ENCODE peak calls at places on chromosomes 6 and 20, in four cellular contexts. One of them, this sample, is unnamed.
A peak's percentile ranks its signal among the peaks of the same experiment; 100 is the strongest.

GRCh38 chr6:133286765-133287164 is 45.6 kb downstream of the EYA4 start:
- DNase-seq in K562: peak; percentile 2
- DNase-seq in GM12878: no peak
- DNase-seq in HepG2: no peak
- DNase-seq in this sample: no peak

GRCh38 chr6:85065831-85066230 is 301.4 kb upstream of the TBX18 start:
- DNase-seq in K562: no peak
- DNase-seq in GM12878: no peak
- DNase-seq in HepG2: no peak
- DNase-seq in this sample: no peak

GRCh38 chr20:33839591-33839990 is 28.4 kb downstream of the CHMP4B start:
- DNase-seq in K562: peak; percentile 20
- DNase-seq in GM12878: no peak
- DNase-seq in HepG2: no peak
- DNase-seq in this sample: no peak

GRCh38 chr20:62186887-62187866 is 4.3 kb downstream of the MTG2 start:
- DNase-seq in K562: no peak
- DNase-seq in GM12878: no peak
- DNase-seq in HepG2: no peak
- DNase-seq in this sample: no peak

GRCh38 chr6:7047966-7048365 is 59.8 kb upstream of the RREB1 start:
- DNase-seq in K562: peak; percentile 77
- DNase-seq in GM12878: no peak
- DNase-seq in HepG2: no peak
- DNase-seq in this sample: no peak

GRCh38 chr20:3248167-3248992 is 9.4 kb upstream of the SLC4A11 start:
- DNase-seq in K562: peak; percentile 63
- DNase-seq in GM12878: no peak
- DNase-seq in HepG2: no peak
- DNase-seq in this sample: no peak

GRCh38 chr6:132919476-132919875 is 105.1 kb downstream of the RPS12 start:
- DNase-seq in K562: no peak
- DNase-seq in GM12878: no peak
- DNase-seq in HepG2: no peak
- DNase-seq in this sample: no peak

GRCh38 chr6:170143401-170144150 is 147.3 kb downstream of the DLL1 start:
- DNase-seq in K562: no peak
- DNase-seq in GM12878: no peak
- DNase-seq in HepG2: no peak
- DNase-seq in this sample: no peak

GRCh38 chr6:90393232-90393884 is 96.7 kb upstream of the BACH2 start:
- DNase-seq in K562: peak; percentile 79
- DNase-seq in GM12878: no peak
- DNase-seq in HepG2: peak; percentile 12
- DNase-seq in this sample: peak; percentile 67

GRCh38 chr6:16657768-16658167 is 103.5 kb downstream of the ATXN1 start:
- DNase-seq in K562: no peak
- DNase-seq in GM12878: no peak
- DNase-seq in HepG2: no peak
- DNase-seq in this sample: no peak

GRCh38 chr20:22808628-22809027 is 224.3 kb upstream of the FOXA2 start:
- DNase-seq in K562: no peak
- DNase-seq in GM12878: no peak
- DNase-seq in HepG2: no peak
- DNase-seq in this sample: no peak

GRCh38 chr20:38246357-38247165 is 14.0 kb downstream of the KIAA1755 start:
- DNase-seq in K562: no peak
- DNase-seq in GM12878: no peak
- DNase-seq in HepG2: no peak
- DNase-seq in this sample: no peak

GRCh38 chr20:10487354-10488115 is 52.4 kb downstream of the SLX4IP start:
- DNase-seq in K562: no peak
- DNase-seq in GM12878: no peak
- DNase-seq in HepG2: no peak
- DNase-seq in this sample: no peak

GRCh38 chr20:19840111-19840705 is 82.2 kb downstream of the RIN2 start:
- DNase-seq in K562: no peak
- DNase-seq in GM12878: no peak
- DNase-seq in HepG2: no peak
- DNase-seq in this sample: no peak

GRCh38 chr6:168828800-168829199 is 387.8 kb downstream of the SMOC2 start:
- DNase-seq in K562: no peak
- DNase-seq in GM12878: no peak
- DNase-seq in HepG2: no peak
- DNase-seq in this sample: no peak

GRCh38 chr20:20085812-20086211 is 33.5 kb downstream of the CFAP61 start:
- DNase-seq in K562: no peak
- DNase-seq in GM12878: no peak
- DNase-seq in HepG2: no peak
- DNase-seq in this sample: no peak

GRCh38 chr6:12069891-12070529 is 57.9 kb downstream of the HIVEP1 start:
- DNase-seq in K562: no peak
- DNase-seq in GM12878: no peak
- DNase-seq in HepG2: no peak
- DNase-seq in this sample: no peak

GRCh38 chr20:38023181-38024085 is 9.8 kb downstream of the TTI1 start:
- DNase-seq in K562: no peak
- DNase-seq in GM12878: no peak
- DNase-seq in HepG2: peak; percentile 43
- DNase-seq in this sample: no peak

GRCh38 chr6:29376003-29376402 is 912 bp upstream of the OR12D3 start:
- DNase-seq in K562: peak; percentile 5
- DNase-seq in GM12878: no peak
- DNase-seq in HepG2: peak; percentile 4
- DNase-seq in this sample: no peak

GRCh38 chr6:30981942-30982772 is 1.4 kb upstream of the MUC21 start:
- DNase-seq in K562: peak; percentile 25
- DNase-seq in GM12878: no peak
- DNase-seq in HepG2: peak; percentile 37
- DNase-seq in this sample: peak; percentile 64

GRCh38 chr6:111591370-111591900 is 14.2 kb downstream of the TRAF3IP2 start:
- DNase-seq in K562: peak; percentile 58
- DNase-seq in GM12878: no peak
- DNase-seq in HepG2: peak; percentile 88
- DNase-seq in this sample: peak; percentile 57

DNA sequence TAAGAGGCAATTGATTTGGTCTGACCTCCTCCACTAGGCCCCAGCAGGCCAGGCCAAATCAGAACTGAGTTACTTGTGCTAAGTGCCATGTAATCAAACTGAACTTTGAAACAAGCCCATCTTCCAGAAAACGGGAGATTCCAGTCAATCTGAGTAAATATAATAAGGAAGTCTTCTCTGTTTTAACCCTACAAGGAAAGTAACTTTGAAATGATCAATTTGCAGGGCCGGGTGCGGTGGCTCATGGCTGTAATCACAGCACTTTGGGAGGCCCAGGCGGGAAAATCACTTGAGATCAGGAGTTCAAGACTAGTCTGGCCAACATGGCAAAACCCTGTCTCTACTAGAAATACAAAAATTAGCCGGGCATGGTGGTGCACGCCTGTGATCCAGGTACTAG is 2.0 kb upstream of the SHLD1 start:
- DNase-seq in K562: no peak
- DNase-seq in GM12878: no peak
- DNase-seq in HepG2: no peak
- DNase-seq in this sample: no peak
- TF ChIP-seq FOXK2 in K562: no peak
- TF ChIP-seq FOXK2 in GM12878: no peak
- TF ChIP-seq FOXK2 in HepG2: no peak
- TF ChIP-seq FOXK2 in this sample: no peak

GRCh38 chr6:14108571-14109410 is 8.8 kb upstream of the CD83 start:
- DNase-seq in K562: peak; percentile 93
- DNase-seq in GM12878: peak; percentile 97
- DNase-seq in HepG2: no peak
- DNase-seq in this sample: no peak
- TF ChIP-seq SP1 in K562: no peak
- TF ChIP-seq SP1 in GM12878: no peak
- TF ChIP-seq SP1 in HepG2: no peak
- TF ChIP-seq SP1 in this sample: no peak

GRCh38 chr6:155117266-155117665 is 122.2 kb downstream of the TIAM2 start:
- DNase-seq in K562: no peak
- DNase-seq in GM12878: no peak
- DNase-seq in HepG2: no peak
- DNase-seq in this sample: no peak

GRCh38 chr6:155116571-155116910 is 121.4 kb downstream of the TIAM2 start:
- DNase-seq in K562: no peak
- DNase-seq in GM12878: no peak
- DNase-seq in HepG2: no peak
- DNase-seq in this sample: no peak

GRCh38 chr6:155120034-155120433 is 124.9 kb downstream of the TIAM2 start:
- DNase-seq in K562: no peak
- DNase-seq in GM12878: no peak
- DNase-seq in HepG2: no peak
- DNase-seq in this sample: no peak

GRCh38 chr6:155112757-155113156 is 117.6 kb downstream of the TIAM2 start:
- DNase-seq in K562: no peak
- DNase-seq in GM12878: no peak
- DNase-seq in HepG2: no peak
- DNase-seq in this sample: no peak

DNA sequence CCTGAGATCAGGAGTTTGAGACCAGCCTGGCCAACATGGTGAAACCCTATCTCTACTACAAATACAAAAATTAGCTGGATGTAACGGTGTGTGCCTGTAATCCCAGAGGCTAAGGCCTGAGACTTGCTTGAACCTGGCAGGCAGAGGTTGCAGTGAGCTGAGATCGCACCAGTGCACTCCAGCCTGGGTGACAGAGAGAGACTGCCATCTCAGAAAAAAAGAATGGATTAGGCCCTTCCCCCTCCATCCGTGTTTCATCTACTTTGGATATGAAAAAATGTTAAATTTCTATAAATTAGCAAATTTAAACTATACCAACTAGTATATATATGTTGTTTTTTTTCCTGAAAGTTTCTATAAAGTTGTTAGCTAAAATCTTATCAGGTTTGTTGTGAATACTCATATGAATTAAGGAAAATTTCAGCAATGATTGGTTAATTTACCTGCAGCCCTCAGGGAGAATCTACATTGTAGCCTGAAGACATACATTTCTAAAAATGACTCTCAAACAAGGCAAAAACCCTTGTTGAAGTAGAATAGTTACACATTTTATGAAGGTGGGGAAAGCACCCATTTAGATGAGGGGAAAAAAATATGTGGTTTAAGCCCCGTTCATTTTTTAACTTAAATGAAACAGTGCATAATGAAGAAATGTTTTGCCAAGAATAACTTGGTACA is 120.9 kb downstream of the TIAM2 start:
- DNase-seq in K562: no peak
- DNase-seq in GM12878: no peak
- DNase-seq in HepG2: no peak
- DNase-seq in this sample: no peak
- TF ChIP-seq FOXK2 in K562: no peak
- TF ChIP-seq FOXK2 in GM12878: no peak
- TF ChIP-seq FOXK2 in HepG2: no peak
- TF ChIP-seq FOXK2 in this sample: no peak

DNA sequence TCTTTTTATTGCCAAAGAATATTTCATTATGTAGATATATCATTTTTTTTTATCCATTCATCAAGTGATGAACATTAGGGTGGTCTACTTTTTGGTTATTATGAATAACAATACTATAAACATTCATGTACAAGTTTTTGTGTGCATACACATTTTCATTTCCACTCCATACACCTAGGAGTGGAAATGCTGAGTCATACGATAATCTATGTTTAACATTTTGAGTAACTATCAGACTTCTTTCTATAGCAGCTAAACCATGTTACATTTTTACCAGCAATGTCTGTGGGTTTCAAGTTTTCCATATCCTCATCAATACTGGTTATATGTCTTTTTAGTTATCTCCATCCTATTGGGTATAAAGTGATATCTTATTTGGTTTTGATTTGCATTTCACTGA is 65.7 kb downstream of the PRSS35 start:
- DNase-seq in K562: no peak
- DNase-seq in GM12878: no peak
- DNase-seq in HepG2: no peak
- DNase-seq in this sample: no peak
- TF ChIP-seq SP1 in K562: no peak
- TF ChIP-seq SP1 in GM12878: no peak
- TF ChIP-seq SP1 in HepG2: no peak
- TF ChIP-seq SP1 in this sample: no peak